ENCODE peak calls at places on chromosomes 4 and X, in five cellular contexts. L is HCT116, E is fibroblast of lung, S is mammary epithelial cell, F is OCI-LY7. D is an unnamed sample. For H4K20me1, the result is how much of the 10 kb centered on the place peaks cover.

GRCh38 chrX:104712515-104712914 is 146.5 kb downstream of the IL1RAPL2 start:
- DNase-seq in L (no peak), E (no peak), S (no peak), F (peak), D (no peak)

GRCh38 chr4:40548256-40548655 is 81.4 kb downstream of the RBM47 start:
- DNase-seq in L (no peak), E (peak), S (no peak), F (no peak), D (peak)

GRCh38 chr4:26105815-26106699 is 192.0 kb downstream of the SMIM20 start:
- DNase-seq in L (peak), E (peak), S (peak), F (no peak), D (no peak)

GRCh38 chrX:45309096-45309495 is 108.4 kb upstream of the DIPK2B start:
- DNase-seq in L (no peak), E (peak), S (no peak), F (no peak), D (no peak)

GRCh38 chrX:97367149-97367548 is 483.4 kb downstream of the RPA4 start:
- DNase-seq in L (no peak), E (peak), S (no peak), F (no peak), D (peak)

GRCh38 chrX:16511776-16512400 is 138.1 kb upstream of the S100G start:
- DNase-seq in L (no peak), E (peak), S (no peak), F (no peak), D (no peak)

GRCh38 chrX:136652822-136653723 is 5.1 kb downstream of the CD40LG start:
- DNase-seq in L (no peak), E (no peak), S (peak), F (no peak), D (no peak)

GRCh38 chr4:156291317-156291716 is 337.7 kb upstream of the CTSO start:
- DNase-seq in L (no peak), E (peak), S (peak), F (no peak), D (no peak)

GRCh38 chr4:108717386-108717785 is 45.5 kb downstream of the ETNPPL start:
- DNase-seq in L (no peak), E (no peak), S (no peak), F (no peak), D (no peak)

GRCh38 chrX:49106930-49107329 is 16.6 kb downstream of the GPKOW start:
- DNase-seq in L (no peak), E (peak), S (no peak), F (peak), D (peak)

GRCh38 chr4:65311120-65311519 is 359.2 kb downstream of the EPHA5 start:
- DNase-seq in L (no peak), E (no peak), S (no peak), F (no peak), D (no peak)

GRCh38 chrX:115054876-115055275 is 37.5 kb upstream of the IL13RA2 start:
- DNase-seq in L (no peak), E (no peak), S (peak), F (no peak), D (no peak)

GRCh38 chr4:25467843-25468242 is 90.8 kb downstream of the ANAPC4 start:
- DNase-seq in L (no peak), E (no peak), S (no peak), F (no peak), D (no peak)

GRCh38 chr4:81042578-81043365 is 12.3 kb downstream of the BMP3 start:
- DNase-seq in L (no peak), E (no peak), S (no peak), F (no peak), D (no peak)

GRCh38 chr4:140257461-140258305 is 103.7 kb upstream of the MAML3 start:
- DNase-seq in L (no peak), E (no peak), S (peak), F (no peak), D (no peak)

GRCh38 chr4:139851133-139851532 is 185.5 kb downstream of the MGST2 start:
- DNase-seq in L (no peak), E (no peak), S (no peak), F (no peak), D (no peak)

GRCh38 chrX:47145408-47146120 is 543 bp downstream of the RBM10 start:
- DNase-seq in L (no peak), E (no peak), S (no peak), F (peak), D (peak)

GRCh38 chr4:24392613-24393012 is 191.7 kb downstream of the DHX15 start:
- DNase-seq in L (no peak), E (no peak), S (no peak), F (no peak), D (no peak)

GRCh38 chr4:184942447-184943425 is 75.6 kb upstream of the HELT start:
- DNase-seq in L (no peak), E (no peak), S (no peak), F (no peak), D (peak)

DNA sequence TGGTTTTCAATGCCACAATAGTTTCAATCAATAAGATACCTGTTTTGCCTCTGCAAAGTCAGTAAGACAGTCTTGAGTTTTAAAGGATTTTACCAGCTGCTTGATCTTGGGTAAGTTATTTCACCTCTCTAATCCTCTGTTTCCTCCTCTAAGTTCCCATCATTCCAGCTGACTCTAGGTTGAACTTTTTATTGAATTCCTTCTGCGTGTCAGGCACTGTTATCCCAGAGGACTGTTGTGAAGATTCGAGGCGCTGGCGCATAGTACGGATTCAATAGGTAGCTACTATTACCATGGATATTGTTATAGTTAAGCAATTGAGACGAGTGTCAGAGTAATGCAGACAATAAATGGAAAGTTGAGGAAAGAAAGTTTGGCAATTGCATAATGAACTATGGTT is 179.4 kb downstream of the BANK1 start:
- DNase-seq in L (no peak), E (no peak), S (no peak), F (no peak), D (no peak)
- H3K4me3 ChIP-seq in L (no peak), E (no peak), S (no peak), F (no peak), D (no peak)

DNA sequence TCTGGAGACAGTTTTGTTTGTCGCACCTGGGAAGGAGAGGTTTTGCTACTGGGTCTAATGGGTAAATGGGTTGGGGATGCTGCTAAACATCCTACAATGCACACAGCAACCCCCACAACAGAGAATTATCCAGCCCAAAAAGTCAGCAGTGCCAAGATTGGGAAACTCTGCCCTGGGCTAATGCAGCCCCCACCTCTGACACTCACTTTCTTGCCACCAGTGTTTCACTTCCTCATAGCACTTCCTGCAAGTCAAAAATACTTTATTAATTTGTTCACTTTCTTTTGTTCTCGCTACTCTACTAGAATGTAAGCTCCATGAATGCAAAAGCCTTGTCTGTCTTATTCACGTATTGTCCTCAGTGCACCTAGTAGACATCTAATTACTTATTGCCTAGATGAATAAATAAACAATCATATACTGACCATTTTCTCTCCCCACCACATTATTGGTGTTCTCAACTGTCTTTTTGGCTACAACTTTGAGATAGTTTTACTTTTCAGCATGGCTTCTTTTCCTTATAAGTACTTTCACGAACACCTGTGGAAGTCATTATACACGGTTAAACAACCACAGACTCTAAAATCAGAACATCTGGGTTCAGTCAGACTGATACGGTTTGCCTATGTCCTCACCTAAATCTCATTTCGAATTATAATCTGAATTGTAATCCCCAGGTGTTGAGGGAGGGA is 82.0 kb upstream of the PITX2 start:
- DNase-seq in L (no peak), E (no peak), S (no peak), F (peak), D (no peak)
- H4K20me1 ChIP-seq in L (under half), E (under half), S (under half), F (under half), D (under half)

GRCh38 chr4:11424896-11425295 is 3.8 kb downstream of the HS3ST1 start:
- DNase-seq in L (no peak), E (no peak), S (no peak), F (no peak), D (no peak)

GRCh38 chr4:11427201-11427996 is 1.3 kb downstream of the HS3ST1 start:
- DNase-seq in L (no peak), E (peak), S (peak), F (no peak), D (peak)

GRCh38 chr4:11426003-11426402 is 2.7 kb downstream of the HS3ST1 start:
- DNase-seq in L (no peak), E (no peak), S (no peak), F (no peak), D (no peak)

GRCh38 chr4:11428161-11428700 is 463 bp downstream of the HS3ST1 start:
- DNase-seq in L (no peak), E (no peak), S (no peak), F (no peak), D (peak)

GRCh38 chr4:11426716-11427115 is 2.0 kb downstream of the HS3ST1 start:
- DNase-seq in L (no peak), E (peak), S (peak), F (no peak), D (peak)
- H3K4me3 ChIP-seq in L (peak), E (no peak), S (peak), F (no peak), D (no peak)

DNA sequence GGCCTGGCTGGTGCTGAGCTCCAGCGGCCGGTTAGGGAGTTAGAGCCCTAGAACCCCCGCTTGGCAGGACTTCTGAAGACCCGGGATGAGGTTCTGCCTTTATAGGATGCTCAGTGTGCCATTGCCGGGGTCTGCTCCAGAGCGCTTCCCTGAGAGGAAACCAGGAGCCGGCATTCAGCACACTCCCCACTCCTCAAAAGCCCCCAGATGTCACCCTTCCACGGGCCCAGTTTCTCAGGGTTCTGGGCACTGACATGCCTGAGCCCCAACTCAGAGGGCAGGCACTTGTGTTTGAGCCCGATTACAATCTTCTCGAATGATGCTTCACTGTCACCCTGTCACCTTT is 6.5 kb downstream of the NKX3-2 start:
- DNase-seq in L (no peak), E (no peak), S (no peak), F (no peak), D (peak)
- H4K20me1 ChIP-seq in L (under half), E (under half), S (under half), F (under half), D (under half)

GRCh38 chrX:154094833-154095232 is 2.7 kb downstream of the MECP2 start:
- DNase-seq in L (no peak), E (no peak), S (no peak), F (no peak), D (no peak)

GRCh38 chrX:154096140-154097002 is 1.1 kb downstream of the MECP2 start:
- DNase-seq in L (no peak), E (peak), S (peak), F (no peak), D (peak)

GRCh38 chrX:154092371-154092770 is 5.1 kb downstream of the MECP2 start:
- DNase-seq in L (no peak), E (no peak), S (no peak), F (no peak), D (no peak)

GRCh38 chrX:154091678-154092077 is 5.8 kb downstream of the MECP2 start:
- DNase-seq in L (no peak), E (no peak), S (no peak), F (no peak), D (no peak)

DNA sequence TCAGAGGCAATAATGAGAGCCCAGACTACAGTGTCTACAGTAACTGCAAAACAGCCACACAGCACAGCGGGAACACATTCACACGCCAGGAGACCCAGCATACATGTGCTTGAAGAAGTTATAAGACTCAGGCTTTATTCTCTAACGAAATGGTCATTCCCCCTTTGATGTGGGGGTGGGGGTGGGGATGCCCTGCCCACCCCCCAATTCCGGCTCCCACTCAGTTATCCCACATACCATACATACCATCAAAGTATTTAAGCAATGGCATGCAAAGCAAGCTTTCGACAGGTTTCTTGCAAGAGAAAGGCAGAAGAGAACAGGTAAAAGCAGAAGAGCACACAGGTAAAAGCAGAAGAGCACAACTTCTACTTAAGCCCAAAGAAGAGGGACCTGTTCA is 3.6 kb downstream of the MECP2 start:
- DNase-seq in L (no peak), E (no peak), S (no peak), F (no peak), D (no peak)
- H3K4me3 ChIP-seq in L (no peak), E (no peak), S (no peak), F (no peak), D (no peak)

DNA sequence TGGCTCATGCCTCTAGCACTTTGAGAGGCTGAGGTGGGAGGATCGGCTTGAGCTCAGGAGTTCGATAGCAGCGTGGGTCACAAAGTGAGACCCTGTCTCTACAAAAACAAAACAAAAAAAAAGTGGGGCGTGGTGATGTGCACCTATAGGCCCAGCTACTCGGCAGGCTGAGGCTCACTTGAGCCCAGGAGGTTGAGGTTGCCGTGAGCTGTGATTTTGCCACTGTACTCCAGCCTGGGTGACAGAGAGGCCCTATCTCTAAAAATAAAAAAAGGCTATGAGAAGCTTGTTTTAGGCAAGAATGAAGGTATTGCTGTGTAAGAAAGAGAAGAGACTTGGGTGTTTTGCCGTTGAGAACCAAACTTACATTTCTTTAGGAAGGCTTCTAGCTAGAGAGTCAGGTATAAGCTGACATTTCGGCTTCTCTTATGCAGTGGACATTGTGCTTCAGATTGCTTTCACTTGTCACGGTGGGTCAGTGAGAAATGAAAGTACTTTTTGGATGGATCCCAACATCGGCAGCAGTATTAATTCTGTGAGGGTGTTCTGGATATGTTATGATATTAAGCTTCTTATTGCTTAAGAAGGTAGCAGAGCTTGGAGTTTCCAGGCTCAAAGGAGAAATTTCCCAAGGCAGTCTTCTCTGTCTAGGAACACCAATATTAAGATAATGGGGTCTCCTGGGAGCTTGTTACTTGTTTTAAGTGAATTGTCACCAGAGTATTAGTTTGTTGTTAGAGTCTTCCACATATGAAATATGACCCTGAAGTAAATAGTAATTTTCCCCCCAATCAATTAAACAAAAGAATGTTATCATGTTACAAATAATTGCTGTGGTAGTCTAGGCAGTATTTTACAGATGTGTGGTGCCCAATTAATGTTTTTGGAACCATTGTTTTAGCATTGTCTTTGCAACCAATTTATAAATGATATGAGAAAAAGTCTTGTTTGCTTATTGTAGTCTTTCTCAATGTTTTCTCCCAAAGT is 17.6 kb downstream of the TMEM131L start:
- DNase-seq in L (no peak), E (no peak), S (no peak), F (no peak), D (no peak)
- H4K20me1 ChIP-seq in L (under half), E (under half), S (under half), F (half or more), D (under half)

GRCh38 chr4:153759407-153760226 is at the start of gene RNF175:
- DNase-seq in L (no peak), E (peak), S (no peak), F (no peak), D (peak)
- H3K4me3 ChIP-seq in L (no peak), E (no peak), S (peak), F (no peak), D (peak)

GRCh38 chr4:77073106-77073858 is 2.5 kb downstream of the CCNI start:
- DNase-seq in L (no peak), E (peak), S (peak), F (peak), D (peak)
- H4K20me1 ChIP-seq in L (under half), E (under half), S (under half), F (under half), D (half or more)

DNA sequence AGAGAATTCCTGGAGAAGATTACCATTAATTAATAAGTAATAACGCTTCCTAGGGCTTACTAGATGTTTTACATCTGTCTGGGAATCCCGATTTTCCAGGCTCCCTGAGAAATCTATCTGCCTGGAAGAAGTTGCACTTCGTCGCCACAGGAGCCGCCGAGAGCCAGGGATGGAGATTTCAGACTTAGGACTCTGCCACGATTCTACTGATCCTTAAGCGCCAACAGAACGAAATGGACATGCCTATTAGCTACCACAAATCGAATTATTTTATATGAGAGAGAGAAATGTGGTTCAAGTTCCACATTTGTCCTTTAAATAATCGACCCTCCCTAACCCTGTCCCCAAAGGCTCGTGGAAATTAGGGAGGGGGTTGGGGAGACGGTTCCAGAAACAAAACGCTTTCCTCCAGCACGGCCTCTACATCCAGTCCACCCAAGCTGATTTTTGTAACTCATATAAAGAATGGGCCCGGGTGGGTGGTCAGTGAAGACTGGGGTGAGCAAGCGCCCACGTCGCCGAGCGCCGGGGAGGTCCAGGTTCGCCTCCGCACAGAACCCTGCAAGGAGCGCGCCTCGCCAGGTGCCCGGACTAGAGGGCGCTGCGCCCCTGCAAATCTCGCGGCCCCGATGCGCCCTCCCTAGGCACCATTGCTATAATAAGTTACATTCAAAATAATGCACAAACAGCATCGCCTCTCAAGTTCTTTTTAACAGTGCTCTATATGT is 1.9 kb upstream of the FAT1 start:
- DNase-seq in L (peak), E (peak), S (peak), F (no peak), D (peak)
- H3K4me3 ChIP-seq in L (peak), E (peak), S (peak), F (no peak), D (peak)

DNA sequence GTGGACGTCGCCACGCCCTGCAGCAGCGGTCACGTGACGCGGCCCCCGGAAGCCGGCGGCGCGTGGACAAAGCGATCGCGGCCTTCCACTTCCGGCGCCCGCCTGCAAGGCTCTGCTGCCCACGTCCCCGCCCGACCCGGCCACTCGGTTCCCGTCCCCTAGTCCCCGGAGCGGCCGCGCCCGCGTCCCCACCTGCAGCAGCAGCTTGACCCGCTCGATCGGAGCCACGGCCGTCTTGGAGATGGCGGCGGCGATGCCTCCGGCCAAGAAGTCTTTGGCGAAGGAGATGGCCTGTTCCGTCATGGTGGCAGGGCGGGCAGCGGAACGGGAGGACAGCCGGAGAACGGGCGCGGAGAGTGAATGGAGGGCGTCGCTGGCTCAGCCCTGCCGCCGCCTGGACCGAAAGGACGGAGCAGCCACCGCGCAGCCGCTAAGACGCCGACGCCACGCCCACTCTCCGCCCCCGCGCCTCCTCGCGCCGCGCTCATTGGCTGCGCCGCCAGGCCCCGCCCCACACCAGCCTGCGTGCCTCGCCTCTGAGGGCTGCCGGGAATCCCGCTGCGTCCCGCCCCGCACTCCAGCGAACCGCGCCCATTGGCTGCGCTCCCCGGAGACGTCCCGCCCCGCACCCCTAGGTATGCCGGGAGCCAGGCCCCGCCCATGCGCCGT is at the start of gene SLC25A6:
- DNase-seq in L (peak), E (peak), S (peak), F (peak), D (peak)
- H4K20me1 ChIP-seq in L (under half), E (under half), S (under half), F (under half), D (half or more)

D was measured in osteoblast.